ENCODE peak calls at places on chromosomes 6 and 20, in nine cellular contexts. One of them, this sample, is unnamed.

GRCh38 chr6:43052225-43052841 is 1.3 kb downstream of the CUL7 start:
- DNase-seq in breast epithelium: no peak
- DNase-seq in A549: no peak
- DNase-seq in ovary: no peak
- DNase-seq in spleen: no peak
- DNase-seq in heart left ventricle: no peak
- DNase-seq in adrenal gland: no peak
- DNase-seq in stomach: no peak
- DNase-seq in endothelial cell of umbilical vein: no peak
- DNase-seq in this sample: no peak

GRCh38 chr20:13800728-13801134 is 15.9 kb downstream of the NDUFAF5 start:
- DNase-seq in endothelial cell of umbilical vein: peak
- DNase-seq in heart left ventricle: peak
- DNase-seq in ovary: peak
- DNase-seq in adrenal gland: peak
- DNase-seq in stomach: peak
- DNase-seq in spleen: no peak
- DNase-seq in breast epithelium: peak
- DNase-seq in A549: no peak
- DNase-seq in this sample: peak

GRCh38 chr6:89369009-89369408 is 16.5 kb upstream of the UBE2J1 start:
- DNase-seq in spleen: no peak
- DNase-seq in A549: no peak
- DNase-seq in ovary: peak
- DNase-seq in heart left ventricle: peak
- DNase-seq in breast epithelium: peak
- DNase-seq in endothelial cell of umbilical vein: peak
- DNase-seq in stomach: peak
- DNase-seq in adrenal gland: peak
- DNase-seq in this sample: no peak

GRCh38 chr6:53565886-53566285 is 21.0 kb upstream of the GCLC start:
- DNase-seq in breast epithelium: no peak
- DNase-seq in ovary: no peak
- DNase-seq in A549: no peak
- DNase-seq in adrenal gland: no peak
- DNase-seq in spleen: no peak
- DNase-seq in heart left ventricle: no peak
- DNase-seq in endothelial cell of umbilical vein: no peak
- DNase-seq in stomach: no peak
- DNase-seq in this sample: no peak

GRCh38 chr6:152353440-152353839 is 283.7 kb downstream of the SYNE1 start:
- DNase-seq in heart left ventricle: no peak
- DNase-seq in A549: no peak
- DNase-seq in ovary: no peak
- DNase-seq in adrenal gland: no peak
- DNase-seq in endothelial cell of umbilical vein: no peak
- DNase-seq in spleen: no peak
- DNase-seq in stomach: no peak
- DNase-seq in breast epithelium: no peak
- DNase-seq in this sample: no peak

GRCh38 chr20:611843-612185 is 1.7 kb upstream of the TCF15 start:
- DNase-seq in spleen: no peak
- DNase-seq in ovary: no peak
- DNase-seq in endothelial cell of umbilical vein: peak
- DNase-seq in stomach: no peak
- DNase-seq in heart left ventricle: no peak
- DNase-seq in adrenal gland: no peak
- DNase-seq in A549: no peak
- DNase-seq in breast epithelium: no peak
- DNase-seq in this sample: no peak

GRCh38 chr20:23295934-23296333 is 54.7 kb upstream of the NXT1 start:
- DNase-seq in A549: no peak
- DNase-seq in stomach: no peak
- DNase-seq in breast epithelium: no peak
- DNase-seq in spleen: no peak
- DNase-seq in ovary: no peak
- DNase-seq in heart left ventricle: no peak
- DNase-seq in endothelial cell of umbilical vein: no peak
- DNase-seq in adrenal gland: no peak
- DNase-seq in this sample: no peak

GRCh38 chr6:45377041-45377554 is 636 bp downstream of the SUPT3H start:
- DNase-seq in adrenal gland: no peak
- DNase-seq in A549: no peak
- DNase-seq in breast epithelium: no peak
- DNase-seq in spleen: no peak
- DNase-seq in endothelial cell of umbilical vein: no peak
- DNase-seq in heart left ventricle: no peak
- DNase-seq in stomach: no peak
- DNase-seq in ovary: no peak
- DNase-seq in this sample: peak

GRCh38 chr6:52724041-52724405 is 39.3 kb downstream of the GSTA2 start:
- DNase-seq in ovary: no peak
- DNase-seq in adrenal gland: peak
- DNase-seq in stomach: no peak
- DNase-seq in heart left ventricle: no peak
- DNase-seq in breast epithelium: no peak
- DNase-seq in spleen: no peak
- DNase-seq in A549: no peak
- DNase-seq in endothelial cell of umbilical vein: peak
- DNase-seq in this sample: no peak

GRCh38 chr6:127518710-127519468 is at the start of gene MTCL3:
- DNase-seq in heart left ventricle: peak
- DNase-seq in adrenal gland: peak
- DNase-seq in stomach: no peak
- DNase-seq in breast epithelium: no peak
- DNase-seq in spleen: no peak
- DNase-seq in ovary: no peak
- DNase-seq in A549: peak
- DNase-seq in endothelial cell of umbilical vein: no peak
- DNase-seq in this sample: no peak

GRCh38 chr6:169161572-169162167 is 92.0 kb downstream of the THBS2 start:
- DNase-seq in A549: no peak
- DNase-seq in adrenal gland: no peak
- DNase-seq in stomach: no peak
- DNase-seq in spleen: no peak
- DNase-seq in breast epithelium: peak
- DNase-seq in endothelial cell of umbilical vein: no peak
- DNase-seq in ovary: no peak
- DNase-seq in heart left ventricle: no peak
- DNase-seq in this sample: no peak
- H3K27ac ChIP-seq in A549: no peak
- H3K27ac ChIP-seq in adrenal gland: no peak
- H3K27ac ChIP-seq in stomach: no peak
- H3K27ac ChIP-seq in spleen: no peak
- H3K27ac ChIP-seq in breast epithelium: peak
- H3K27ac ChIP-seq in endothelial cell of umbilical vein: no peak
- H3K27ac ChIP-seq in ovary: peak
- H3K27ac ChIP-seq in heart left ventricle: no peak
- H3K27ac ChIP-seq in this sample: no peak

GRCh38 chr6:167268683-167269280 is 22.3 kb upstream of the UNC93A start:
- DNase-seq in ovary: no peak
- DNase-seq in spleen: no peak
- DNase-seq in adrenal gland: no peak
- DNase-seq in A549: no peak
- DNase-seq in breast epithelium: no peak
- DNase-seq in stomach: no peak
- DNase-seq in heart left ventricle: no peak
- DNase-seq in endothelial cell of umbilical vein: no peak
- DNase-seq in this sample: no peak
- TF ChIP-seq POLR2A in ovary: no peak
- TF ChIP-seq POLR2A in spleen: no peak
- TF ChIP-seq POLR2A in adrenal gland: no peak
- TF ChIP-seq POLR2A in A549: no peak
- TF ChIP-seq POLR2A in breast epithelium: no peak
- TF ChIP-seq POLR2A in stomach: no peak
- TF ChIP-seq POLR2A in heart left ventricle: no peak
- TF ChIP-seq POLR2A in endothelial cell of umbilical vein: no peak
- TF ChIP-seq POLR2A in this sample: no peak

GRCh38 chr20:41175201-41175651 is 37.9 kb downstream of the PLCG1 start:
- DNase-seq in breast epithelium: peak
- DNase-seq in adrenal gland: peak
- DNase-seq in heart left ventricle: peak
- DNase-seq in stomach: peak
- DNase-seq in A549: no peak
- DNase-seq in endothelial cell of umbilical vein: no peak
- DNase-seq in spleen: no peak
- DNase-seq in ovary: peak
- DNase-seq in this sample: no peak

GRCh38 chr20:41173161-41173721 is 35.9 kb downstream of the PLCG1 start:
- DNase-seq in endothelial cell of umbilical vein: peak
- DNase-seq in ovary: peak
- DNase-seq in A549: peak
- DNase-seq in adrenal gland: peak
- DNase-seq in breast epithelium: peak
- DNase-seq in heart left ventricle: peak
- DNase-seq in stomach: peak
- DNase-seq in spleen: peak
- DNase-seq in this sample: no peak

GRCh38 chr20:41174782-41175181 is 37.4 kb downstream of the PLCG1 start:
- DNase-seq in A549: no peak
- DNase-seq in ovary: peak
- DNase-seq in stomach: peak
- DNase-seq in adrenal gland: peak
- DNase-seq in heart left ventricle: peak
- DNase-seq in breast epithelium: peak
- DNase-seq in spleen: peak
- DNase-seq in endothelial cell of umbilical vein: no peak
- DNase-seq in this sample: no peak

GRCh38 chr20:41173791-41174341 is 36.5 kb downstream of the PLCG1 start:
- DNase-seq in spleen: peak
- DNase-seq in A549: no peak
- DNase-seq in adrenal gland: peak
- DNase-seq in ovary: peak
- DNase-seq in stomach: peak
- DNase-seq in heart left ventricle: peak
- DNase-seq in breast epithelium: peak
- DNase-seq in endothelial cell of umbilical vein: no peak
- DNase-seq in this sample: no peak

DNA sequence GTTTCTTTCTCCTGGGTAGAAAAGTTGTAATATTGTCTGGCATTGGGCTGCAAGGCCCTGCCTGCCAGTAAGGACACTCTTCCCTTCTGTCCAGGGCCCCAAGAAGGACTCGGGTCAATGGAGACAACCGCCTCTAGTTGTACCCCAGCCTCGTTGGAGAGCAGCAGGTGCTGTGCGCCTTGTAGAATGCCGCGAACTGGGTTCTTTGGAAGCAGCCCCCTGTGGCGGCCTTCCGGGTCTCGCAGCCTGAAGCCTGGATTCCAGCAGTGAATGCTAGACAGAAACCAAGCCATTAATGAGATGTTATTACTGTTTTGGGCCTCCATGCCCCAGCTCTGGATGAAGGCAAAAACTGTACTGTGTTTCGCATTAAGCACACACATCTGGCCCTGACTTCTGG is 37.0 kb downstream of the PLCG1 start:
- DNase-seq in endothelial cell of umbilical vein: no peak
- DNase-seq in heart left ventricle: peak
- DNase-seq in stomach: no peak
- DNase-seq in ovary: peak
- DNase-seq in breast epithelium: no peak
- DNase-seq in spleen: peak
- DNase-seq in adrenal gland: peak
- DNase-seq in A549: no peak
- DNase-seq in this sample: no peak
- TF ChIP-seq CTCF in endothelial cell of umbilical vein: no peak
- TF ChIP-seq CTCF in heart left ventricle: no peak
- TF ChIP-seq CTCF in stomach: no peak
- TF ChIP-seq CTCF in ovary: no peak
- TF ChIP-seq CTCF in breast epithelium: no peak
- TF ChIP-seq CTCF in spleen: no peak
- TF ChIP-seq CTCF in adrenal gland: no peak
- TF ChIP-seq CTCF in A549: no peak
- TF ChIP-seq CTCF in this sample: no peak

DNA sequence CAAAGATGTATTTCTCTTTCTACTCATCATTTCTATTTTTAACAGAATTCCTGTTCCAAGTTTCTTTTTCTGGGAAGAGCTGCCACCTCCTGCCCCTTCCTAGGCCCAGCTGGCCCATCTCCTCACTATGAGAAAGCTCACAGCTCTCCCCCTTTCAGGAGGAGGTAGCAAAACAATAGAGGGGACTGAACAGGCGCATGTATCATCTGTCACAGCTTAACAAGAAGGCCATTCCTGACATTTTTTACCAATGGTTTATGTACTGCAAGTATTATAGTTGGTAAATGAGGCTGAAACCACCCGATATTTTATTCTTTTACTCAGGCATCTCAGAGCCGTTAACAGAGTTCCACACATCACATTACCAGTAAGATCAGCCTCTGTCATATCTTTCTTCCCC is 103.7 kb upstream of the MTHFD1L start:
- DNase-seq in stomach: no peak
- DNase-seq in ovary: no peak
- DNase-seq in breast epithelium: no peak
- DNase-seq in A549: no peak
- DNase-seq in adrenal gland: no peak
- DNase-seq in heart left ventricle: no peak
- DNase-seq in endothelial cell of umbilical vein: no peak
- DNase-seq in spleen: no peak
- DNase-seq in this sample: no peak
- H3K27ac ChIP-seq in stomach: no peak
- H3K27ac ChIP-seq in ovary: no peak
- H3K27ac ChIP-seq in breast epithelium: no peak
- H3K27ac ChIP-seq in A549: no peak
- H3K27ac ChIP-seq in adrenal gland: no peak
- H3K27ac ChIP-seq in heart left ventricle: no peak
- H3K27ac ChIP-seq in endothelial cell of umbilical vein: no peak
- H3K27ac ChIP-seq in spleen: peak
- H3K27ac ChIP-seq in this sample: no peak

GRCh38 chr20:36542019-36542488 is 735 bp downstream of the MYL9 start:
- DNase-seq in ovary: peak
- DNase-seq in endothelial cell of umbilical vein: peak
- DNase-seq in A549: no peak
- DNase-seq in breast epithelium: no peak
- DNase-seq in stomach: no peak
- DNase-seq in adrenal gland: peak
- DNase-seq in spleen: peak
- DNase-seq in heart left ventricle: peak
- DNase-seq in this sample: no peak
- TF ChIP-seq POLR2A in ovary: peak
- TF ChIP-seq POLR2A in endothelial cell of umbilical vein: no peak
- TF ChIP-seq POLR2A in A549: no peak
- TF ChIP-seq POLR2A in breast epithelium: no peak
- TF ChIP-seq POLR2A in stomach: no peak
- TF ChIP-seq POLR2A in adrenal gland: peak
- TF ChIP-seq POLR2A in spleen: no peak
- TF ChIP-seq POLR2A in heart left ventricle: no peak
- TF ChIP-seq POLR2A in this sample: no peak

This sample was measured in esophagus squamous epithelium.